ENCODE peak calls at places on chromosomes 2 and 18, in nine cellular contexts. W, C, I, Z, U, Y, X, S and A are unnamed samples.

GRCh38 chr18:44342167-44342566 is 338.5 kb upstream of the SETBP1 start:
- DNase-seq in Z (no peak), U (no peak), X (no peak), I (no peak), W (peak), S (no peak), C (no peak), Y (no peak), A (no peak)

GRCh38 chr2:121189011-121189410 is 96.0 kb downstream of the TFCP2L1 start:
- DNase-seq in C (no peak), Z (no peak), S (no peak), I (no peak), W (no peak), Y (no peak), U (no peak), X (no peak), A (no peak)

GRCh38 chr2:33673937-33674336 is 74.8 kb upstream of the FAM98A start:
- DNase-seq in C (no peak), X (no peak), S (no peak), U (no peak), I (no peak), W (peak), Y (no peak), Z (no peak), A (peak)

GRCh38 chr2:60746318-60746717 is 9.8 kb upstream of the PAPOLG start:
- DNase-seq in X (no peak), Y (no peak), I (no peak), Z (no peak), C (no peak), S (no peak), U (no peak), W (no peak), A (no peak)

GRCh38 chr18:21745234-21745633 is 4.6 kb downstream of the MIB1 start:
- DNase-seq in W (no peak), Z (no peak), X (no peak), I (no peak), S (no peak), C (no peak), U (no peak), Y (no peak), A (no peak)

GRCh38 chr2:20671736-20672080 is 4.8 kb downstream of the GDF7 start:
- DNase-seq in W (no peak), U (no peak), X (no peak), Y (no peak), I (no peak), C (no peak), S (no peak), Z (no peak), A (no peak)

GRCh38 chr18:33101316-33101715 is 328.5 kb upstream of the KLHL14 start:
- DNase-seq in S (no peak), W (no peak), C (no peak), I (no peak), Y (no peak), U (no peak), Z (no peak), X (no peak), A (no peak)

GRCh38 chr2:142218471-142218870 is 87.7 kb upstream of the LRP1B start:
- DNase-seq in I (no peak), Z (no peak), X (no peak), W (peak), U (no peak), Y (no peak), S (no peak), C (no peak), A (no peak)

GRCh38 chr2:37886745-37887144 is 38.3 kb upstream of the RMDN2 start:
- DNase-seq in C (no peak), S (no peak), I (no peak), U (no peak), X (no peak), Y (no peak), Z (no peak), W (peak), A (no peak)

GRCh38 chr2:28713582-28714292 is 37.9 kb upstream of the PPP1CB start:
- DNase-seq in I (no peak), U (no peak), Z (no peak), C (no peak), X (no peak), Y (no peak), S (no peak), W (peak), A (peak)

GRCh38 chr2:181411105-181411849 is 45.9 kb upstream of the ITGA4 start:
- DNase-seq in I (no peak), C (no peak), W (no peak), Y (no peak), U (no peak), X (peak), Z (peak), S (no peak), A (no peak)

GRCh38 chr2:231168460-231169139 is 29.8 kb upstream of the ARMC9 start:
- DNase-seq in I (no peak), W (no peak), Z (no peak), S (no peak), C (no peak), X (no peak), U (no peak), Y (no peak), A (no peak)

GRCh38 chr2:191679818-191680600 is 2.1 kb downstream of the NABP1 start:
- DNase-seq in X (no peak), I (no peak), Z (no peak), U (no peak), C (no peak), W (peak), S (no peak), Y (no peak), A (no peak)

GRCh38 chr2:185811580-185811979 is 73.0 kb downstream of the FSIP2 start:
- DNase-seq in X (no peak), U (no peak), Z (no peak), W (no peak), Y (peak), I (no peak), C (no peak), S (no peak), A (no peak)

GRCh38 chr18:54947115-54947514 is 12.1 kb downstream of the CCDC68 start:
- DNase-seq in W (no peak), U (no peak), S (no peak), Z (no peak), Y (no peak), C (no peak), I (no peak), X (no peak), A (no peak)

GRCh38 chr2:134173338-134174016 is 80.4 kb upstream of the MGAT5 start:
- DNase-seq in X (no peak), C (peak), Z (peak), W (no peak), I (no peak), S (no peak), U (no peak), Y (no peak), A (no peak)

GRCh38 chr2:11744631-11745394 is 1.6 kb upstream of the LPIN1 start:
- DNase-seq in Y (peak), S (no peak), U (peak), Z (no peak), I (peak), C (no peak), W (peak), X (peak), A (no peak)

GRCh38 chr2:222641336-222641735 is 14.6 kb downstream of the FARSB start:
- DNase-seq in X (no peak), C (no peak), W (peak), Z (no peak), U (no peak), Y (no peak), S (no peak), I (no peak), A (no peak)

GRCh38 chr2:114631146-114631545 is 188.7 kb downstream of the DPP10 start:
- DNase-seq in C (no peak), Z (no peak), Y (no peak), X (no peak), W (no peak), U (no peak), S (no peak), I (no peak), A (no peak)
- TF ChIP-seq CTCF in C (no peak), Z (no peak), Y (no peak), X (no peak), W (no peak), U (no peak), S (no peak), I (no peak), A (no peak)

DNA sequence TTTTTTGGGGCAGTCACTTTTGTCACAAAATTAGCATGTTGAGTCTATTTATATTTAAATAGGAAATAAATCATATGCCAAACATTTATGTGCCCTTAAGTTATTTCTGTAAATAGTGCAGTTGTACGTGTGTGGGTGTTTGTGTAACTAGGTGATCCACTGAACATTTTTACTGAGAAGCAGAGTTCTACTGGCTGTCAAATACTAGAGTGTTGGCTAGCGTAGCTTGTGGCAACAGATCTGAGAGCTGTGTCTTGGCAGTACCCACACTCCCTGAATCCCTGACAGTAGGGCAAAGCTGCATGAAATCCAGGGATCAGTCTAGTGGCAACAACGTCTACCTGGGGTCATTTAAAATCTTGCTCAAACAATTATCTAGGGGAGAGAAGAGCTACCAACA is 273.1 kb upstream of the SLC8A1 start:
- DNase-seq in Y (no peak), U (no peak), C (no peak), W (no peak), X (no peak), I (peak), Z (no peak), S (no peak), A (no peak)
- TF ChIP-seq CTCF in Y (no peak), U (no peak), C (no peak), W (no peak), X (no peak), I (no peak), Z (no peak), S (no peak), A (no peak)

GRCh38 chr2:223989206-223989859 is 32.1 kb downstream of the MRPL44 start:
- DNase-seq in U (no peak), I (no peak), C (no peak), Z (no peak), X (no peak), S (no peak), Y (peak), W (no peak), A (no peak)
- TF ChIP-seq CTCF in U (no peak), I (no peak), C (no peak), Z (no peak), X (no peak), S (no peak), Y (peak), W (no peak), A (no peak)

GRCh38 chr18:5625076-5625475 is 81.3 kb upstream of the EPB41L3 start:
- DNase-seq in Y (no peak), S (no peak), U (no peak), C (no peak), W (no peak), Z (no peak), I (no peak), X (no peak), A (no peak)

GRCh38 chr18:5622905-5623304 is 79.1 kb upstream of the EPB41L3 start:
- DNase-seq in S (no peak), X (no peak), W (peak), C (no peak), Z (no peak), I (no peak), U (no peak), Y (no peak), A (no peak)

GRCh38 chr18:5627756-5628511 is 84.1 kb upstream of the EPB41L3 start:
- DNase-seq in I (no peak), U (no peak), Z (no peak), W (no peak), X (peak), Y (no peak), S (no peak), C (no peak), A (no peak)

GRCh38 chr18:5628512-5629255 is 84.9 kb upstream of the EPB41L3 start:
- DNase-seq in Z (peak), I (peak), C (no peak), S (peak), X (peak), Y (no peak), W (peak), U (no peak), A (peak)

GRCh38 chr18:5626130-5626880 is 82.5 kb upstream of the EPB41L3 start:
- DNase-seq in Y (no peak), W (no peak), X (no peak), I (no peak), S (no peak), C (no peak), Z (no peak), U (no peak), A (no peak)
- TF ChIP-seq CTCF in Y (no peak), W (no peak), X (no peak), I (no peak), S (no peak), C (no peak), Z (no peak), U (no peak), A (no peak)

GRCh38 chr2:105737980-105738657 is 6.6 kb upstream of the NCK2 start:
- DNase-seq in Z (no peak), Y (no peak), U (no peak), S (no peak), X (no peak), W (peak), I (no peak), C (no peak), A (no peak)

GRCh38 chr2:105736145-105736544 is 8.6 kb upstream of the NCK2 start:
- DNase-seq in W (no peak), C (no peak), X (no peak), S (no peak), Y (no peak), Z (no peak), U (no peak), I (no peak), A (no peak)

GRCh38 chr2:105739408-105739807 is 5.3 kb upstream of the NCK2 start:
- DNase-seq in S (no peak), X (no peak), U (no peak), Y (no peak), W (no peak), I (no peak), C (no peak), Z (no peak), A (no peak)

GRCh38 chr2:105739944-105740734 is 4.6 kb upstream of the NCK2 start:
- DNase-seq in Y (no peak), I (no peak), S (no peak), Z (no peak), C (no peak), W (no peak), X (no peak), U (no peak), A (no peak)

GRCh38 chr2:105738658-105739051 is 6.1 kb upstream of the NCK2 start:
- DNase-seq in Z (no peak), Y (no peak), W (no peak), I (no peak), U (no peak), X (no peak), S (no peak), C (no peak), A (no peak)
- TF ChIP-seq CTCF in Z (no peak), Y (no peak), W (no peak), I (no peak), U (no peak), X (no peak), S (no peak), C (no peak), A (no peak)

GRCh38 chr2:30505500-30506180 is 58.6 kb downstream of the LCLAT1 start:
- DNase-seq in W (no peak), I (no peak), Y (peak), C (no peak), U (no peak), Z (no peak), X (no peak), S (no peak), A (no peak)

GRCh38 chr2:30503692-30504076 is 56.6 kb downstream of the LCLAT1 start:
- DNase-seq in C (no peak), I (no peak), W (no peak), X (no peak), S (no peak), Z (no peak), U (no peak), Y (no peak), A (no peak)

GRCh38 chr2:30500699-30501098 is 53.7 kb downstream of the LCLAT1 start:
- DNase-seq in Z (no peak), U (no peak), Y (no peak), W (no peak), I (no peak), C (no peak), X (no peak), S (no peak), A (no peak)

GRCh38 chr2:30502310-30502709 is 55.3 kb downstream of the LCLAT1 start:
- DNase-seq in U (no peak), Z (no peak), C (no peak), X (no peak), Y (no peak), W (no peak), S (no peak), I (no peak), A (no peak)

GRCh38 chr2:30503007-30503691 is 56.1 kb downstream of the LCLAT1 start:
- DNase-seq in C (no peak), I (no peak), U (no peak), W (no peak), Y (no peak), Z (no peak), S (no peak), X (no peak), A (peak)
- TF ChIP-seq CTCF in C (peak), I (peak), U (peak), W (peak), Y (no peak), Z (peak), S (no peak), X (no peak), A (peak)

GRCh38 chr2:197500503-197501179 is 462 bp downstream of the HSPE1 start:
- DNase-seq in S (no peak), C (no peak), I (no peak), X (no peak), Y (no peak), Z (no peak), U (no peak), W (peak), A (no peak)
- TF ChIP-seq CTCF in S (no peak), C (no peak), I (no peak), X (no peak), Y (no peak), Z (no peak), U (no peak), W (no peak), A (no peak)